ENCODE peak calls at places on chromosomes 16 and 17, in nine cellular contexts. One of them, this sample, is unnamed.
A peak's percentile ranks its signal among the peaks of the same experiment; 100 is the strongest.

GRCh38 chr17:57138956-57139576 is 54.0 kb downstream of the AKAP1 start:
- DNase-seq in bronchial epithelial cell: peak; percentile 47
- DNase-seq in transverse colon: no peak
- DNase-seq in adrenal gland: no peak
- DNase-seq in neuronal stem cell: no peak
- DNase-seq in stimulated activated CD8-positive, alpha-beta memory T cell treated with anti-CD3 and anti-CD28 coated beads, Interleukin-4, amount 100 ng/mL, for 24 hours: no peak
- DNase-seq in retina: no peak
- DNase-seq in RCC 7860: no peak
- DNase-seq in tibial artery: no peak
- DNase-seq in this sample: no peak

GRCh38 chr17:61130320-61130719 is 269.3 kb upstream of the TBX2 start:
- DNase-seq in bronchial epithelial cell: no peak
- DNase-seq in transverse colon: no peak
- DNase-seq in adrenal gland: no peak
- DNase-seq in neuronal stem cell: no peak
- DNase-seq in stimulated activated CD8-positive, alpha-beta memory T cell treated with anti-CD3 and anti-CD28 coated beads, Interleukin-4, amount 100 ng/mL, for 24 hours: no peak
- DNase-seq in retina: no peak
- DNase-seq in RCC 7860: no peak
- DNase-seq in tibial artery: no peak
- DNase-seq in this sample: no peak

GRCh38 chr17:43418441-43419374 is 19.9 kb downstream of the ARL4D start:
- DNase-seq in bronchial epithelial cell: peak; percentile 96
- DNase-seq in transverse colon: peak; percentile 37
- DNase-seq in adrenal gland: peak; percentile 85
- DNase-seq in neuronal stem cell: no peak
- DNase-seq in stimulated activated CD8-positive, alpha-beta memory T cell treated with anti-CD3 and anti-CD28 coated beads, Interleukin-4, amount 100 ng/mL, for 24 hours: no peak
- DNase-seq in retina: peak; percentile 85
- DNase-seq in RCC 7860: peak; percentile 82
- DNase-seq in tibial artery: peak; percentile 86
- DNase-seq in this sample: no peak

GRCh38 chr16:81553080-81553813 is 108.6 kb downstream of the CMIP start:
- DNase-seq in bronchial epithelial cell: peak; percentile 66
- DNase-seq in transverse colon: no peak
- DNase-seq in adrenal gland: no peak
- DNase-seq in neuronal stem cell: no peak
- DNase-seq in stimulated activated CD8-positive, alpha-beta memory T cell treated with anti-CD3 and anti-CD28 coated beads, Interleukin-4, amount 100 ng/mL, for 24 hours: no peak
- DNase-seq in retina: no peak
- DNase-seq in RCC 7860: no peak
- DNase-seq in tibial artery: no peak
- DNase-seq in this sample: no peak

GRCh38 chr16:14608604-14609003 is 21.5 kb downstream of the PARN start:
- DNase-seq in bronchial epithelial cell: no peak
- DNase-seq in transverse colon: no peak
- DNase-seq in adrenal gland: no peak
- DNase-seq in neuronal stem cell: no peak
- DNase-seq in stimulated activated CD8-positive, alpha-beta memory T cell treated with anti-CD3 and anti-CD28 coated beads, Interleukin-4, amount 100 ng/mL, for 24 hours: no peak
- DNase-seq in retina: no peak
- DNase-seq in RCC 7860: no peak
- DNase-seq in tibial artery: no peak
- DNase-seq in this sample: no peak

GRCh38 chr16:78543066-78543465 is 443.6 kb downstream of the WWOX start:
- DNase-seq in bronchial epithelial cell: no peak
- DNase-seq in transverse colon: no peak
- DNase-seq in adrenal gland: no peak
- DNase-seq in neuronal stem cell: no peak
- DNase-seq in stimulated activated CD8-positive, alpha-beta memory T cell treated with anti-CD3 and anti-CD28 coated beads, Interleukin-4, amount 100 ng/mL, for 24 hours: no peak
- DNase-seq in retina: no peak
- DNase-seq in RCC 7860: no peak
- DNase-seq in tibial artery: no peak
- DNase-seq in this sample: no peak

GRCh38 chr16:72066747-72067146 is 3.7 kb downstream of the HPR start:
- DNase-seq in bronchial epithelial cell: peak; percentile 39
- DNase-seq in transverse colon: no peak
- DNase-seq in adrenal gland: no peak
- DNase-seq in neuronal stem cell: peak; percentile 15
- DNase-seq in stimulated activated CD8-positive, alpha-beta memory T cell treated with anti-CD3 and anti-CD28 coated beads, Interleukin-4, amount 100 ng/mL, for 24 hours: no peak
- DNase-seq in retina: peak; percentile 20
- DNase-seq in RCC 7860: peak; percentile 18
- DNase-seq in tibial artery: no peak
- DNase-seq in this sample: peak; percentile 12

GRCh38 chr17:79188048-79188447 is 113.4 kb downstream of the ENGASE start:
- DNase-seq in bronchial epithelial cell: no peak
- DNase-seq in transverse colon: no peak
- DNase-seq in adrenal gland: no peak
- DNase-seq in neuronal stem cell: no peak
- DNase-seq in stimulated activated CD8-positive, alpha-beta memory T cell treated with anti-CD3 and anti-CD28 coated beads, Interleukin-4, amount 100 ng/mL, for 24 hours: no peak
- DNase-seq in retina: peak; percentile 65
- DNase-seq in RCC 7860: peak; percentile 8
- DNase-seq in tibial artery: no peak
- DNase-seq in this sample: peak; percentile 6

GRCh38 chr17:61480414-61480807 is 28.2 kb downstream of the TBX4 start:
- DNase-seq in bronchial epithelial cell: no peak
- DNase-seq in transverse colon: no peak
- DNase-seq in adrenal gland: no peak
- DNase-seq in neuronal stem cell: no peak
- DNase-seq in stimulated activated CD8-positive, alpha-beta memory T cell treated with anti-CD3 and anti-CD28 coated beads, Interleukin-4, amount 100 ng/mL, for 24 hours: no peak
- DNase-seq in retina: no peak
- DNase-seq in RCC 7860: no peak
- DNase-seq in tibial artery: peak; percentile 54
- DNase-seq in this sample: no peak

GRCh38 chr17:77127735-77128361 is 12.9 kb upstream of the SEC14L1 start:
- DNase-seq in bronchial epithelial cell: no peak
- DNase-seq in transverse colon: peak; percentile 76
- DNase-seq in adrenal gland: peak; percentile 88
- DNase-seq in neuronal stem cell: no peak
- DNase-seq in stimulated activated CD8-positive, alpha-beta memory T cell treated with anti-CD3 and anti-CD28 coated beads, Interleukin-4, amount 100 ng/mL, for 24 hours: peak; percentile 47
- DNase-seq in retina: no peak
- DNase-seq in RCC 7860: peak; percentile 4
- DNase-seq in tibial artery: peak; percentile 80
- DNase-seq in this sample: peak; percentile 39